ENCODE peak calls at places on chromosome 22, in five cellular contexts. K is activated CD4-positive, alpha-beta T cell treated with anti-CD3 and anti-CD28 coated beads, Interleukin-2, amount 10 ng/mL, durations not matched to agents 7 days and 5 days; G is activated CD8-positive, alpha-beta memory T cell treated with anti-CD3 and anti-CD28 coated beads, Interleukin-2, amount 50 U/mL, for 48 hours; P is NCI-H1436; B is AG04449. X is an unnamed sample.

GRCh38 chr22:29080061-29080975 is 7.5 kb downstream of the KREMEN1 start:
- DNase-seq in K (no peak), G (no peak), P (no peak), B (no peak), X (no peak)

GRCh38 chr22:44622147-44622427 is 79.9 kb upstream of the PRR5 start:
- DNase-seq in K (peak; percentile 47), G (no peak), P (peak; percentile 53), B (no peak), X (no peak)

GRCh38 chr22:48427731-48428211 is 1399.9 kb downstream of the BRD1 start:
- DNase-seq in K (no peak), G (no peak), P (no peak), B (no peak), X (no peak)

GRCh38 chr22:20523118-20523983 is 15.9 kb downstream of the MED15 start:
- DNase-seq in K (peak; percentile 37), G (no peak), P (no peak), B (no peak), X (no peak)

GRCh38 chr22:27110985-27111451 is 453.6 kb downstream of the MIAT start:
- DNase-seq in K (no peak), G (no peak), P (no peak), B (no peak), X (peak; percentile 82)

GRCh38 chr22:43996170-43996980 is 27.7 kb upstream of the PARVB start:
- DNase-seq in K (peak; percentile 77), G (peak; percentile 84), P (no peak), B (no peak), X (no peak)

GRCh38 chr22:46972901-46973831 is 210.7 kb downstream of the TBC1D22A start:
- DNase-seq in K (no peak), G (no peak), P (no peak), B (no peak), X (no peak)

GRCh38 chr22:20963201-20964052 is 3.6 kb upstream of the AIFM3 start:
- DNase-seq in K (no peak), G (no peak), P (no peak), B (no peak), X (no peak)

GRCh38 chr22:44412136-44412731 is 85.8 kb downstream of the RTL6 start:
- DNase-seq in K (no peak), G (no peak), P (no peak), B (no peak), X (no peak)

GRCh38 chr22:45553333-45554039 is 50.8 kb downstream of the FBLN1 start:
- DNase-seq in K (peak; percentile 48), G (peak; percentile 89), P (peak; percentile 61), B (peak; percentile 59), X (peak; percentile 97)

GRCh38 chr22:49212466-49212865 is 615.2 kb downstream of the BRD1 start:
- DNase-seq in K (no peak), G (peak; percentile 13), P (no peak), B (no peak), X (peak; percentile 36)

GRCh38 chr22:19429950-19430889 is 1.3 kb downstream of the HIRA start:
- DNase-seq in K (peak; percentile 67), G (peak; percentile 67), P (no peak), B (no peak), X (peak; percentile 36)

GRCh38 chr22:21041937-21042336 is 3.8 kb upstream of the LRRC74B start:
- DNase-seq in K (no peak), G (no peak), P (no peak), B (peak; percentile 50), X (no peak)

GRCh38 chr22:48357961-48358360 is 1469.7 kb downstream of the BRD1 start:
- DNase-seq in K (no peak), G (no peak), P (no peak), B (no peak), X (no peak)

GRCh38 chr22:49960159-49960966 is at the start of gene PIM3:
- DNase-seq in K (peak; percentile 93), G (peak; percentile 95), P (peak; percentile 94), B (peak; percentile 52), X (peak; percentile 94)

X was measured in SJSA1.